ENCODE peak calls at places on chromosomes 4 and X, in five cellular contexts. One of them, this sample, is unnamed.

GRCh38 chrX:39855748-39856129 is 242.0 kb downstream of the BCOR start:
- DNase-seq in aorta: no peak
- DNase-seq in cardiac fibroblast: peak
- DNase-seq in effector memory CD8-positive, alpha-beta T cell: peak
- DNase-seq in HTR-8/SVneo: peak
- DNase-seq in this sample: no peak

GRCh38 chr4:24278693-24279092 is 305.7 kb downstream of the DHX15 start:
- DNase-seq in HTR-8/SVneo: no peak
- DNase-seq in aorta: no peak
- DNase-seq in effector memory CD8-positive, alpha-beta T cell: no peak
- DNase-seq in cardiac fibroblast: peak
- DNase-seq in this sample: no peak

GRCh38 chr4:151567056-151567455 is 158.1 kb downstream of the FHIP1A start:
- DNase-seq in aorta: no peak
- DNase-seq in HTR-8/SVneo: no peak
- DNase-seq in cardiac fibroblast: no peak
- DNase-seq in effector memory CD8-positive, alpha-beta T cell: no peak
- DNase-seq in this sample: no peak

GRCh38 chrX:133749951-133750350 is 235.4 kb downstream of the GPC3 start:
- DNase-seq in cardiac fibroblast: no peak
- DNase-seq in HTR-8/SVneo: no peak
- DNase-seq in effector memory CD8-positive, alpha-beta T cell: no peak
- DNase-seq in aorta: no peak
- DNase-seq in this sample: no peak

GRCh38 chr4:134622194-134622593 is 420.6 kb upstream of the PABPC4L start:
- DNase-seq in HTR-8/SVneo: no peak
- DNase-seq in cardiac fibroblast: no peak
- DNase-seq in effector memory CD8-positive, alpha-beta T cell: no peak
- DNase-seq in aorta: no peak
- DNase-seq in this sample: no peak

GRCh38 chr4:174217273-174218126 is 66.0 kb downstream of the FBXO8 start:
- DNase-seq in HTR-8/SVneo: no peak
- DNase-seq in aorta: peak
- DNase-seq in effector memory CD8-positive, alpha-beta T cell: no peak
- DNase-seq in cardiac fibroblast: peak
- DNase-seq in this sample: peak

GRCh38 chr4:52659722-52660261 is 691 bp upstream of the USP46 start:
- DNase-seq in effector memory CD8-positive, alpha-beta T cell: no peak
- DNase-seq in HTR-8/SVneo: no peak
- DNase-seq in cardiac fibroblast: peak
- DNase-seq in aorta: peak
- DNase-seq in this sample: no peak

GRCh38 chrX:106499473-106499872 is 112.3 kb upstream of the RADX start:
- DNase-seq in HTR-8/SVneo: no peak
- DNase-seq in effector memory CD8-positive, alpha-beta T cell: no peak
- DNase-seq in aorta: no peak
- DNase-seq in cardiac fibroblast: no peak
- DNase-seq in this sample: no peak

GRCh38 chr4:76212851-76213414 is 691 bp downstream of the SCARB2 start:
- DNase-seq in effector memory CD8-positive, alpha-beta T cell: peak
- DNase-seq in aorta: no peak
- DNase-seq in cardiac fibroblast: peak
- DNase-seq in HTR-8/SVneo: peak
- DNase-seq in this sample: no peak

GRCh38 chr4:5084911-5085475 is 33.7 kb downstream of the STK32B start:
- DNase-seq in cardiac fibroblast: no peak
- DNase-seq in effector memory CD8-positive, alpha-beta T cell: no peak
- DNase-seq in aorta: no peak
- DNase-seq in HTR-8/SVneo: no peak
- DNase-seq in this sample: no peak

This sample was measured in HFF-Myc.